ENCODE peak calls at places on chromosomes 11 and 22, in four cellular contexts. K is GM12878, Y is K562, D is HepG2. E is an unnamed sample.

GRCh38 chr11:12599408-12600143 is 74.6 kb upstream of the TEAD1 start:
- DNase-seq in K (peak), Y (peak), D (peak), E (peak)

GRCh38 chr22:40420341-40421081 is 50.1 kb downstream of the SGSM3 start:
- DNase-seq in K (no peak), Y (no peak), D (no peak), E (no peak)

GRCh38 chr11:27319065-27319464 is 44.0 kb downstream of the CCDC34 start:
- DNase-seq in K (peak), Y (no peak), D (peak), E (peak)

GRCh38 chr22:25364736-25365241 is 145.3 kb downstream of the CRYBB2 start:
- DNase-seq in K (no peak), Y (no peak), D (no peak), E (no peak)

GRCh38 chr11:1139441-1140066 is 18.2 kb upstream of the MUC5AC start:
- DNase-seq in K (no peak), Y (no peak), D (no peak), E (no peak)

GRCh38 chr11:131659931-131660330 is 289.5 kb downstream of the NTM start:
- DNase-seq in K (no peak), Y (no peak), D (no peak), E (no peak)

GRCh38 chr11:64856382-64857227 is 12.2 kb upstream of the CDC42BPG start:
- DNase-seq in K (no peak), Y (no peak), D (peak), E (peak)

GRCh38 chr11:67024410-67024809 is 1.5 kb downstream of the SYT12 start:
- DNase-seq in K (no peak), Y (no peak), D (no peak), E (no peak)

GRCh38 chr11:111631666-111632039 is 29.4 kb downstream of the SIK2 start:
- DNase-seq in K (no peak), Y (no peak), D (peak), E (no peak)

GRCh38 chr11:63608353-63609345 is 5.6 kb downstream of the PLAAT3 start:
- DNase-seq in K (no peak), Y (no peak), D (no peak), E (no peak)
- H3K4me3 ChIP-seq in K (no peak), Y (no peak), D (no peak), E (no peak)

GRCh38 chr22:45996241-45997076 is 19.5 kb upstream of the WNT7B start:
- DNase-seq in K (no peak), Y (no peak), D (no peak), E (no peak)
- TF ChIP-seq ZNF274 in K (no peak), Y (no peak), D (no peak), E (no peak)

GRCh38 chr22:48980918-48981317 is 846.8 kb downstream of the BRD1 start:
- DNase-seq in K (no peak), Y (no peak), D (no peak), E (no peak)
- TF ChIP-seq ZBTB33 in K (no peak), Y (no peak), D (no peak), E (no peak)

GRCh38 chr11:66012371-66012945 is 650 bp downstream of the CST6 start:
- DNase-seq in K (no peak), Y (no peak), D (no peak), E (no peak)

GRCh38 chr11:66013762-66014100 is 1.9 kb downstream of the CST6 start:
- DNase-seq in K (no peak), Y (peak), D (no peak), E (no peak)

GRCh38 chr11:66011785-66012303 is at the start of gene CST6:
- DNase-seq in K (no peak), Y (no peak), D (no peak), E (no peak)

GRCh38 chr11:66012946-66013761 is 1.3 kb downstream of the CST6 start:
- DNase-seq in K (no peak), Y (peak), D (no peak), E (no peak)

DNA sequence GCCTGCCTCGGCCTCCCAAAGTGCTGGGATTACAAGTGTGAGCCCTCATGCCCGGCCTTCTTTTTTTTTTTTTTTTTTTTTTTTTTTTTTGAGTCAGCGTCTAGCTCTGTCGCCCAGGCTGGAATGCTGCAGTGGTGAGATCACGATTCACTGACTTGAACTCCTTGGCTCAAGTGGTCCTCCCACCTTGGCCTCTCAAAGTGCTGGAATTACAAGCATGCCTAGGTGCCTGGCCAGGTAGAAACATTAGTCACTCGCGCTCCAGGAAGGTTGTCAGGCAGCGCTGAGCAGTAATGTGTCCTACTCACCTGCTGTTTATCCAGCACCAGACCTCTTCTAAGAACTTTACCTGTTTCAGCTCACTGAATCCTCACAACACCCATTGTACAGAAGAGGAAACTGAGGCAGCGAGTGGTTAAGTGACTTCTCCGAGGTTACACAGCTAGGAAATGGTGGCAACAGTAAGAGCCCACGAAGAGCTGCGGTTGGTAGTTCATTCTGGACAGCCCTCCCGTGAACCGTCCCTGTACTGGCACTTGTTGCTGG is 496 bp upstream of the CST6 start:
- DNase-seq in K (no peak), Y (no peak), D (no peak), E (peak)
- H3K4me3 ChIP-seq in K (no peak), Y (no peak), D (no peak), E (peak)

GRCh38 chr11:74677131-74677530 is 54.1 kb downstream of the CHRDL2 start:
- DNase-seq in K (no peak), Y (no peak), D (no peak), E (no peak)
- TF ChIP-seq ZNF274 in K (no peak), Y (no peak), D (no peak), E (no peak)

GRCh38 chr11:110186456-110186855 is 93.3 kb downstream of the ZC3H12C start:
- DNase-seq in K (no peak), Y (no peak), D (no peak), E (no peak)

GRCh38 chr11:110184466-110184865 is 91.3 kb downstream of the ZC3H12C start:
- DNase-seq in K (no peak), Y (no peak), D (no peak), E (no peak)

GRCh38 chr11:110185599-110185998 is 92.4 kb downstream of the ZC3H12C start:
- DNase-seq in K (no peak), Y (no peak), D (no peak), E (no peak)

GRCh38 chr11:110184974-110185597 is 91.9 kb downstream of the ZC3H12C start:
- DNase-seq in K (no peak), Y (no peak), D (peak), E (peak)

GRCh38 chr11:110182886-110183285 is 89.7 kb downstream of the ZC3H12C start:
- DNase-seq in K (no peak), Y (no peak), D (no peak), E (peak)
- TF ChIP-seq ZBTB33 in K (no peak), Y (no peak), D (no peak), E (no peak)

GRCh38 chr22:30265131-30265720 is 1.4 kb downstream of the OSM start:
- DNase-seq in K (no peak), Y (no peak), D (no peak), E (no peak)

GRCh38 chr22:30263883-30264282 is 2.8 kb downstream of the OSM start:
- DNase-seq in K (no peak), Y (no peak), D (no peak), E (no peak)

GRCh38 chr22:30266445-30267381 is at the start of gene OSM:
- DNase-seq in K (no peak), Y (no peak), D (no peak), E (no peak)

GRCh38 chr22:30267382-30268302 is 991 bp upstream of the OSM start:
- DNase-seq in K (no peak), Y (no peak), D (no peak), E (no peak)

DNA sequence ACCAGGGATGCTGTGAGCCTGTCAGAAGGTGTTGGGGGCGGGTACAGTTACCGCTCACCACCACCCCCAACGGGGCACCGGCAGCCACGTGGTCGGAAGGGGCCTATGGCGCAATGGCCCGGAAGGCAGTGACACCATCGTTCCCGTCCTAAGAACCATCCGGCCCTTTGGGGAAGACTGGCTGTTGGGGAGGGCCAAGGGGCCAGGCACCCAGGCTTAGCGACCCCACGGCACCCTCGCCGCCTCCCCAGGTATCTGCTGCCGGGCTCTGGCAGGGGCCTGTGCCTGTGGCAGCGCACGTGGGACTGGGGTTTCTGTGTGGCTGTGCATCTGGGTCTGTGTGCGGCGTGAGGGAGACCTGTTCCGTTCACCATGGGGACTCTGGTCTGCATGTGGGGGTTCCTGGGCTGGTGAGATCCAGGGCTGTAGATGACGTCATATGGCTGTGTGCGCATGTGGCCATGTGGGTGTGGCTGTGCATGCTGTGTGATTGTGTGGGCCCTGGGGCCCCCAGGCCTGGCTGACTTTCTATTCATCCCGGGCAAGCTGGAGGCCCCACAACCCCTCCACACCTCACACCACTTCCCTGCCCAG is 703 bp downstream of the OSM start:
- DNase-seq in K (no peak), Y (peak), D (no peak), E (no peak)
- H3K4me3 ChIP-seq in K (peak), Y (no peak), D (no peak), E (no peak)

E was measured in HCT116.